ENCODE peak calls at places on chromosome 7, in five cellular contexts. X is fibroblast of the aortic adventitia, K is kidney glomerular epithelial cell, I is heart right ventricle, U is CD14-positive monocyte. B is an unnamed sample.

GRCh38 chr7:100053201-100053600 is 3.6 kb downstream of the ZSCAN21 start:
- DNase-seq in X (peak; percentile 75), K (peak; percentile 16), I (peak; percentile 13), U (no peak), B (no peak)

GRCh38 chr7:106068986-106069385 is 43.1 kb downstream of the SYPL1 start:
- DNase-seq in X (peak; percentile 20), K (no peak), I (no peak), U (no peak), B (no peak)

GRCh38 chr7:111005445-111005844 is 85.5 kb upstream of the LRRN3 start:
- DNase-seq in X (no peak), K (no peak), I (no peak), U (no peak), B (no peak)

GRCh38 chr7:4168041-4168440 is 514.1 kb upstream of the FOXK1 start:
- DNase-seq in X (no peak), K (no peak), I (no peak), U (no peak), B (no peak)

GRCh38 chr7:135375908-135376699 is 133.8 kb downstream of the CNOT4 start:
- DNase-seq in X (no peak), K (no peak), I (no peak), U (no peak), B (no peak)

GRCh38 chr7:25894902-25895791 is 256.9 kb upstream of the NFE2L3 start:
- DNase-seq in X (peak; percentile 22), K (peak; percentile 23), I (peak; percentile 49), U (peak; percentile 88), B (peak; percentile 20)

GRCh38 chr7:133253522-133253882 is 624 bp downstream of the EXOC4 start:
- DNase-seq in X (peak; percentile 21), K (no peak), I (no peak), U (no peak), B (no peak)

GRCh38 chr7:157409753-157410727 is 73.2 kb downstream of the DNAJB6 start:
- DNase-seq in X (no peak), K (no peak), I (no peak), U (no peak), B (no peak)

GRCh38 chr7:37220664-37221063 is 228.0 kb downstream of the ELMO1 start:
- DNase-seq in X (no peak), K (no peak), I (no peak), U (no peak), B (no peak)

GRCh38 chr7:88243345-88243909 is 23.6 kb upstream of the SRI start:
- DNase-seq in X (peak; percentile 75), K (peak; percentile 63), I (peak; percentile 22), U (no peak), B (no peak)

GRCh38 chr7:81484266-81484665 is 285.6 kb downstream of the HGF start:
- DNase-seq in X (peak; percentile 93), K (peak; percentile 42), I (peak; percentile 61), U (no peak), B (peak; percentile 19)

GRCh38 chr7:69204936-69205335 is 393.3 kb upstream of the AUTS2 start:
- DNase-seq in X (peak; percentile 3), K (no peak), I (no peak), U (no peak), B (no peak)

GRCh38 chr7:66306243-66306642 is 101.1 kb downstream of the TPST1 start:
- DNase-seq in X (no peak), K (peak; percentile 66), I (no peak), U (no peak), B (no peak)

GRCh38 chr7:112124367-112124766 is 81.8 kb downstream of the DOCK4 start:
- DNase-seq in X (no peak), K (no peak), I (no peak), U (no peak), B (no peak)

GRCh38 chr7:155299539-155300202 is 2.0 kb downstream of the INSIG1 start:
- DNase-seq in X (no peak), K (peak; percentile 15), I (no peak), U (no peak), B (no peak)

GRCh38 chr7:151336027-151336720 is 5.4 kb upstream of the NUB1 start:
- DNase-seq in X (no peak), K (no peak), I (no peak), U (no peak), B (no peak)

GRCh38 chr7:14083761-14084160 is 94.3 kb upstream of the ETV1 start:
- DNase-seq in X (no peak), K (no peak), I (no peak), U (no peak), B (no peak)

GRCh38 chr7:13848576-13849527 is 140.6 kb downstream of the ETV1 start:
- DNase-seq in X (peak; percentile 58), K (no peak), I (no peak), U (no peak), B (no peak)

GRCh38 chr7:88458931-88459330 is 152.2 kb upstream of the STEAP4 start:
- DNase-seq in X (no peak), K (no peak), I (no peak), U (no peak), B (no peak)

GRCh38 chr7:139813141-139813540 is 15.9 kb upstream of the TBXAS1 start:
- DNase-seq in X (no peak), K (no peak), I (no peak), U (no peak), B (no peak)

GRCh38 chr7:97722386-97722785 is 9.5 kb upstream of the TAC1 start:
- DNase-seq in X (no peak), K (no peak), I (no peak), U (no peak), B (no peak)

GRCh38 chr7:2909471-2910039 is 65.4 kb upstream of the GNA12 start:
- DNase-seq in X (no peak), K (no peak), I (no peak), U (no peak), B (no peak)

GRCh38 chr7:114976666-114977065 is 54.8 kb downstream of the MDFIC start:
- DNase-seq in X (peak; percentile 41), K (no peak), I (no peak), U (no peak), B (no peak)

B was measured in GOT3.